ENCODE peak calls at places on chromosomes 4 and X, in four cellular contexts. Y, O, D and A are unnamed samples.

GRCh38 chrX:153319295-153319694 is 2.3 kb downstream of the PNMA6F start:
- DNase-seq in Y (no peak), O (no peak), D (no peak), A (no peak)

GRCh38 chrX:107542500-107542899 is 85.8 kb upstream of the PRPS1 start:
- DNase-seq in Y (peak; percentile 19), O (peak; percentile 34), D (no peak), A (peak; percentile 18)

GRCh38 chr4:106530034-106530361 is 161.4 kb upstream of the GIMD1 start:
- DNase-seq in Y (no peak), O (no peak), D (no peak), A (no peak)

GRCh38 chrX:41734530-41734929 is 10.5 kb downstream of the GPR82 start:
- DNase-seq in Y (peak; percentile 27), O (peak; percentile 6), D (no peak), A (peak; percentile 30)

GRCh38 chr4:85823295-85823694 is 348.3 kb downstream of the ARHGAP24 start:
- DNase-seq in Y (peak; percentile 36), O (no peak), D (no peak), A (no peak)

GRCh38 chr4:180028682-180029081 is 2214.5 kb upstream of the TENM3 start:
- DNase-seq in Y (peak; percentile 1), O (peak; percentile 58), D (peak; percentile 65), A (peak; percentile 53)

GRCh38 chr4:15336410-15337184 is 91.2 kb upstream of the C1QTNF7 start:
- DNase-seq in Y (no peak), O (no peak), D (no peak), A (no peak)

GRCh38 chr4:186190456-186191265 is 706 bp upstream of the CYP4V2 start:
- DNase-seq in Y (peak; percentile 86), O (no peak), D (peak; percentile 61), A (peak; percentile 33)

GRCh38 chrX:119168104-119168503 is 40.5 kb upstream of the KIAA1210 start:
- DNase-seq in Y (no peak), O (no peak), D (no peak), A (no peak)

GRCh38 chrX:71296806-71297205 is 4.7 kb upstream of the ITGB1BP2 start:
- DNase-seq in Y (no peak), O (no peak), D (no peak), A (no peak)

GRCh38 chr4:48504352-48504751 is 14.3 kb downstream of the ZAR1 start:
- DNase-seq in Y (no peak), O (peak; percentile 3), D (no peak), A (no peak)

GRCh38 chrX:152907084-152907651 is 9.3 kb downstream of the ZNF185 start:
- DNase-seq in Y (peak; percentile 81), O (no peak), D (no peak), A (no peak)

GRCh38 chr4:71126719-71127118 is 133.3 kb downstream of the DCK start:
- DNase-seq in Y (no peak), O (peak; percentile 38), D (no peak), A (peak; percentile 5)

GRCh38 chr4:126123933-126124332 is 809.2 kb downstream of the FAT4 start:
- DNase-seq in Y (no peak), O (no peak), D (no peak), A (no peak)

GRCh38 chr4:13893221-13893620 is 265.7 kb upstream of the BOD1L1 start:
- DNase-seq in Y (no peak), O (no peak), D (no peak), A (no peak)

GRCh38 chr4:86036729-86037128 is 323.1 kb downstream of the MAPK10 start:
- DNase-seq in Y (no peak), O (no peak), D (no peak), A (no peak)

GRCh38 chrX:1502241-1502640 is 34.7 kb downstream of the P2RY8 start:
- DNase-seq in Y (no peak), O (no peak), D (no peak), A (no peak)

GRCh38 chrX:133660356-133660755 is 245.1 kb upstream of the GPC4 start:
- DNase-seq in Y (no peak), O (no peak), D (no peak), A (no peak)

GRCh38 chr4:86044593-86044985 is 315.3 kb downstream of the MAPK10 start:
- DNase-seq in Y (no peak), O (no peak), D (no peak), A (no peak)

GRCh38 chr4:155005395-155006087 is 202.9 kb upstream of the NPY2R start:
- DNase-seq in Y (no peak), O (no peak), D (no peak), A (no peak)

GRCh38 chr4:144645102-144645469 is 870 bp upstream of the HHIP start:
- DNase-seq in Y (peak; percentile 17), O (no peak), D (no peak), A (no peak)

GRCh38 chr4:8514391-8514790 is 65.8 kb upstream of the GPR78 start:
- DNase-seq in Y (no peak), O (no peak), D (no peak), A (no peak)

GRCh38 chrX:13747836-13748235 is 13.3 kb downstream of the OFD1 start:
- DNase-seq in Y (peak; percentile 27), O (peak; percentile 21), D (no peak), A (peak; percentile 56)

GRCh38 chr4:142547974-142548373 is 298.1 kb downstream of the INPP4B start:
- DNase-seq in Y (no peak), O (no peak), D (no peak), A (no peak)

GRCh38 chrX:118346258-118347094 is 570 bp downstream of the WDR44 start:
- DNase-seq in Y (peak; percentile 54), O (peak; percentile 7), D (no peak), A (peak; percentile 43)

GRCh38 chr4:184824081-184824775 is 1.5 kb downstream of the ACSL1 start:
- DNase-seq in Y (no peak), O (no peak), D (no peak), A (no peak)

GRCh38 chr4:61201562-61202099 is 1.5 kb downstream of the ADGRL3 start:
- DNase-seq in Y (peak; percentile 50), O (no peak), D (peak; percentile 63), A (no peak)

GRCh38 chrX:7889680-7890079 is 37.5 kb downstream of the PNPLA4 start:
- DNase-seq in Y (no peak), O (no peak), D (no peak), A (no peak)

GRCh38 chr4:94409947-94410346 is 41.8 kb upstream of the PDLIM5 start:
- DNase-seq in Y (no peak), O (no peak), D (no peak), A (no peak)

GRCh38 chr4:85209161-85209560 is 242.7 kb upstream of the WDFY3 start:
- DNase-seq in Y (no peak), O (no peak), D (no peak), A (no peak)

GRCh38 chr4:8916251-8916913 is 44.7 kb upstream of the HMX1 start:
- DNase-seq in Y (peak; percentile 15), O (no peak), D (peak; percentile 35), A (no peak)

GRCh38 chr4:172686021-172686420 is 482.6 kb upstream of the GALNT7 start:
- DNase-seq in Y (no peak), O (no peak), D (no peak), A (no peak)

GRCh38 chr4:142961866-142962265 is 115.8 kb upstream of the INPP4B start:
- DNase-seq in Y (no peak), O (no peak), D (no peak), A (no peak)

GRCh38 chrX:149950681-149951080 is 12.4 kb upstream of the EOLA2 start:
- DNase-seq in Y (peak; percentile 18), O (peak; percentile 16), D (no peak), A (peak; percentile 40)

GRCh38 chrX:102767287-102767686 is 46.7 kb downstream of the GPRASP3 start:
- DNase-seq in Y (no peak), O (no peak), D (no peak), A (no peak)

GRCh38 chrX:102765217-102765616 is 44.7 kb downstream of the GPRASP3 start:
- DNase-seq in Y (no peak), O (no peak), D (no peak), A (no peak)

GRCh38 chrX:102768984-102769761 is 48.6 kb downstream of the GPRASP3 start:
- DNase-seq in Y (peak; percentile 75), O (peak; percentile 84), D (peak; percentile 87), A (peak; percentile 94)

GRCh38 chrX:102765794-102766193 is 45.3 kb downstream of the GPRASP3 start:
- DNase-seq in Y (no peak), O (no peak), D (no peak), A (no peak)
- TF ChIP-seq CHD2 in Y (no peak), O (no peak), D (no peak), A (no peak)

GRCh38 chr4:75512336-75513211 is 1.6 kb downstream of the RCHY1 start:
- DNase-seq in Y (no peak), O (peak; percentile 24), D (no peak), A (no peak)
- TF ChIP-seq EP300 in Y (no peak), O (peak; percentile 15), D (no peak), A (no peak)

DNA sequence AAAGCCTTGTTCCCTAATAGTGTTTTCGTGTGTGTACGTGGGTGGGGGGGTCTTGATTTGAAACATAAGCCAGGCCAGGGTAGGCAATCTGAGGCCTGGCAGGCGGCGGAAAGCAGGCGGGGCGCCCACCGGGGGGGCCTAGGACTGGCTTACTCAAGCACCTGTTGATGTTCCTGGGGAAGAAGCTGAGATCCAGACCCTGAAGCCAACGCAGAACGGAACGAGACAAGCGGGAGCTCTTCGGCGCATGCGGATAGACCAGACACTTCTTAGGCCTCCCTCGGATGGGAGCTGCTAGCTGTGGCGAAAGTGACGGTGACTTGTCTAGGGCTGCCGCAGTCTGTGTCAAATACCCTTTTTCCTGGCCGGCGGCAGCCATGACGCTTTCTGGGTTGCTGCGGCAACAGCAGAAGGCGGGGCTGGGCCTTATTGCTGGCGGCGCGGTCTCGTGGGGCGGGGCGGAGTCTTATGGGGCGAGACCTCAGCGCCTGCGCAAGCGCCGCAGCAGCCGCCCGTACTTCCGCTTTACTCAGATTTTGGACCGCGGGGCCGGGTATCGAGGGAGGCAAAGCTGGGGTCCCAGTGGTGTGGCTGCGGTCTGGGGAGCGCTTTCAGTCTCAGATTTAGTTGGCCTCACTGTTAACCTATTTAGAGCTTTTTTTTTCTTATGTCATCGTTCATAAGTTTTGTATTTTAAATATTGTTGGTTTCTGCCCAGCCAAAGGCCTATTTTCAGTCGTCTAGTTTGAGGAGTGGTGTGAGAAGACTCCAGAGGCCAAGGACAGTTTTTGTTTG is at the start of gene SPATA4:
- DNase-seq in Y (peak; percentile 93), O (peak; percentile 65), D (peak; percentile 92), A (peak; percentile 65)
- TF ChIP-seq CHD2 in Y (no peak), O (no peak), D (no peak), A (no peak)

DNA sequence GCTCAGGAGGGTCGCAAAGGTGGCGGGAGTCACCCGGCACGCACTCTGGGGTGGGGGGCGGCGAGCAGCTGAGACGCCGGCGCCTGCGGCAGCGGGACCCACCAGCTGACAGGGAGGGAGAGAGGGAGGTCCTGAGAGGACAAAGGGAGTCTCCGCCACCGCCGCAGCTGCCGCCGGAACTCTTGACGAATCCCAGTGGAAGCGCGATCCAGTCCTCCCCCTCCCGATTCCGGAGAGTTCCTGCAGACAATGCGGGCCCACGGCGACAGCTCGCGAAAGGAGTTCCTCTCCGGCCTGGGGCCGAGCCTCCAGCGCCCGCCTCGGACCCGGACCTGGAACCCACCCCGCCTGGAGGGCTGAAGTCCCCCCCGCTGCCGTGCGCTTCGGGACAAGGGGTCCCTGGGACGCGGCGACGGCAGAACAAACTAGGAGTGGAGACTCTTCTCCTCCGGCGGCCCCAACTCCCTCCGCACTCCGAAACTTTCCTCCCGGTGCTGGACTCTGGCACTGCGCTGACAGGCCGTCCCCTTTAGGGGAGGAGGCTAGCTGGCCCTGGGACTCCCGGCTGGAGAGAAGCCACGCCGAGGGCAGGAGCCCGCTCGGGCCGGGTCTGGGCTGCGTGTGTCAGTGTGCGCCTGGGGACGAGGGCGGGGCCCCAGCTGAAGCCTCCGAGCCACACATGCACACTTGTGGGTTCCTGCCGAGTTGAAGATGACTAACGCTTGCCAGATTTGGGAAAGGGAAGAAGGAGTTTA is at the start of gene ANTXR2:
- DNase-seq in Y (peak; percentile 86), O (peak; percentile 70), D (peak; percentile 82), A (peak; percentile 47)
- TF ChIP-seq EP300 in Y (no peak), O (no peak), D (no peak), A (no peak)